ENCODE peak calls at places on chromosomes 16 and 17, in five cellular contexts. N is GM04504, V is non-pigmented ciliary epithelial cell, Y is stromal cell of bone marrow, D is T-helper 9 cell. A is an unnamed sample.

GRCh38 chr17:42672038-42672437 is 4.8 kb downstream of the PLEKHH3 start:
- DNase-seq in N (no peak), V (no peak), Y (no peak), D (no peak), A (no peak)

GRCh38 chr16:81796035-81796434 is 16.9 kb downstream of the PLCG2 start:
- DNase-seq in N (no peak), V (no peak), Y (no peak), D (no peak), A (no peak)

GRCh38 chr17:20066253-20066652 is 57.1 kb downstream of the SPECC1 start:
- DNase-seq in N (peak), V (no peak), Y (peak), D (no peak), A (no peak)

GRCh38 chr17:40340880-40341807 is 23.4 kb downstream of the GJD3 start:
- DNase-seq in N (peak), V (no peak), Y (no peak), D (peak), A (peak)

GRCh38 chr16:89101303-89102034 is 7.8 kb downstream of the ACSF3 start:
- DNase-seq in N (no peak), V (no peak), Y (no peak), D (no peak), A (no peak)

GRCh38 chr17:3558603-3559269 is 1.1 kb upstream of the TRPV3 start:
- DNase-seq in N (no peak), V (no peak), Y (no peak), D (peak), A (peak)

GRCh38 chr16:27365142-27366089 is 36.6 kb upstream of the IL21R start:
- DNase-seq in N (no peak), V (peak), Y (no peak), D (no peak), A (no peak)

GRCh38 chr16:997440-998051 is 16.0 kb downstream of the SOX8 start:
- DNase-seq in N (peak), V (no peak), Y (no peak), D (peak), A (no peak)

GRCh38 chr17:77378318-77379064 is 237.7 kb downstream of the SEC14L1 start:
- DNase-seq in N (no peak), V (no peak), Y (no peak), D (no peak), A (no peak)

GRCh38 chr17:81734405-81735055 is 22.4 kb downstream of the SLC25A10 start:
- DNase-seq in N (no peak), V (no peak), Y (no peak), D (no peak), A (no peak)

GRCh38 chr17:48735057-48735341 is 6.4 kb upstream of the HOXB13 start:
- DNase-seq in N (no peak), V (no peak), Y (no peak), D (no peak), A (no peak)

GRCh38 chr17:2598166-2598565 is 4.7 kb downstream of the PAFAH1B1 start:
- DNase-seq in N (peak), V (no peak), Y (peak), D (no peak), A (no peak)

GRCh38 chr17:21352221-21352980 is 23.8 kb upstream of the KCNJ12 start:
- DNase-seq in N (no peak), V (no peak), Y (no peak), D (no peak), A (no peak)

GRCh38 chr17:10380631-10381408 is 8.0 kb upstream of the MYH13 start:
- DNase-seq in N (no peak), V (peak), Y (no peak), D (no peak), A (no peak)

GRCh38 chr17:50649042-50649908 is 14.6 kb downstream of the ABCC3 start:
- DNase-seq in N (no peak), V (no peak), Y (no peak), D (no peak), A (no peak)

GRCh38 chr16:25155553-25156460 is 44.3 kb downstream of the LCMT1 start:
- DNase-seq in N (no peak), V (no peak), Y (no peak), D (no peak), A (no peak)

GRCh38 chr17:83061586-83061985 is 17.8 kb upstream of the METRNL start:
- DNase-seq in N (no peak), V (no peak), Y (no peak), D (no peak), A (no peak)

GRCh38 chr17:58970966-58971575 is 135.6 kb downstream of the TRIM37 start:
- DNase-seq in N (peak), V (no peak), Y (no peak), D (no peak), A (no peak)

GRCh38 chr17:58671969-58672368 is 19.9 kb downstream of the TEX14 start:
- DNase-seq in N (no peak), V (no peak), Y (no peak), D (no peak), A (no peak)

GRCh38 chr17:9356488-9356911 is 219.1 kb downstream of the STX8 start:
- DNase-seq in N (no peak), V (no peak), Y (no peak), D (no peak), A (no peak)

GRCh38 chr16:265711-266110 is 10.0 kb downstream of the RGS11 start:
- DNase-seq in N (no peak), V (no peak), Y (no peak), D (no peak), A (no peak)

GRCh38 chr17:48259710-48260291 is 152.2 kb downstream of the SNX11 start:
- DNase-seq in N (no peak), V (no peak), Y (no peak), D (no peak), A (no peak)

GRCh38 chr17:50196826-50197225 is 4.6 kb downstream of the COL1A1 start:
- DNase-seq in N (peak), V (no peak), Y (no peak), D (no peak), A (no peak)

GRCh38 chr17:1203111-1203966 is 23.6 kb upstream of the ABR start:
- DNase-seq in N (no peak), V (no peak), Y (peak), D (peak), A (peak)

GRCh38 chr17:56440391-56440790 is 153.1 kb upstream of the NOG start:
- DNase-seq in N (no peak), V (no peak), Y (peak), D (no peak), A (no peak)

GRCh38 chr16:53968454-53968853 is 264.5 kb downstream of the FTO start:
- DNase-seq in N (no peak), V (no peak), Y (no peak), D (no peak), A (no peak)

GRCh38 chr17:82231312-82231561 is 2.4 kb downstream of the SLC16A3 start:
- DNase-seq in N (no peak), V (no peak), Y (no peak), D (no peak), A (no peak)

GRCh38 chr16:79519448-79519847 is 81.1 kb downstream of the MAF start:
- DNase-seq in N (no peak), V (no peak), Y (no peak), D (no peak), A (no peak)

GRCh38 chr17:74354123-74354522 is 7.5 kb downstream of the BTBD17 start:
- DNase-seq in N (no peak), V (no peak), Y (no peak), D (peak), A (peak)

A was measured in stimulated activated effector memory CD8-positive, alpha-beta T cell treated with anti-CD3 and anti-CD28 coated beads, Interleukin-12 subunit alpha, Interleukin-12 subunit beta, amount 100 ng/mL, for 72 hours.